ENCODE peak calls at places on chromosomes 4 and X, in seven cellular contexts. R is NCI-H82; F is activated CD8-positive, alpha-beta memory T cell treated with anti-CD3 and anti-CD28 coated beads for 1 hour; Q is LNCaP clone FGC; Z is upper lobe of right lung; T is AG08395; K is foreskin melanocyte. O is an unnamed sample.
A peak's percentile ranks its signal among the peaks of the same experiment; 100 is the strongest.

GRCh38 chr4:52619591-52619931 is 39.5 kb downstream of the USP46 start:
- DNase-seq in T (no peak), K (no peak), Z (no peak), Q (no peak), R (no peak), F (no peak), O (no peak)

GRCh38 chrX:72712094-72712755 is 1.9 kb downstream of the PHKA1 start:
- DNase-seq in Z (no peak), Q (no peak), R (no peak), K (peak; percentile 19), F (no peak), T (no peak), O (no peak)

GRCh38 chr4:185599151-185599648 is 63.9 kb upstream of the PDLIM3 start:
- DNase-seq in K (no peak), T (no peak), Z (no peak), R (no peak), Q (no peak), F (no peak), O (no peak)

GRCh38 chr4:93759506-93759905 is 69.0 kb upstream of the ATOH1 start:
- DNase-seq in Q (no peak), T (no peak), K (peak; percentile 88), R (no peak), Z (no peak), F (no peak), O (peak; percentile 32)

GRCh38 chr4:31192372-31192771 is 472.2 kb downstream of the PCDH7 start:
- DNase-seq in Z (no peak), K (no peak), Q (no peak), T (no peak), F (no peak), R (no peak), O (no peak)

GRCh38 chr4:113881256-113881655 is 98.2 kb downstream of the ARSJ start:
- DNase-seq in K (no peak), T (no peak), R (no peak), F (no peak), Q (no peak), Z (no peak), O (no peak)

GRCh38 chr4:15142201-15142600 is 139.9 kb downstream of the CPEB2 start:
- DNase-seq in R (no peak), T (no peak), Z (no peak), F (no peak), Q (no peak), K (no peak), O (no peak)

GRCh38 chr4:121180558-121180957 is 16.4 kb upstream of the TNIP3 start:
- DNase-seq in T (no peak), F (no peak), Z (no peak), Q (no peak), R (no peak), K (no peak), O (no peak)

GRCh38 chr4:59409647-59410046 is 1790.5 kb upstream of the ADGRL3 start:
- DNase-seq in T (no peak), Q (peak; percentile 79), R (no peak), Z (no peak), K (no peak), F (no peak), O (no peak)